ENCODE peak calls at places on chromosomes 6 and 20, in ten cellular contexts. G, M, F, E, A, T, Z, C, J and S are unnamed samples.
A peak's percentile ranks its signal among the peaks of the same experiment; 100 is the strongest.

GRCh38 chr6:36956111-36956820 is 1.7 kb downstream of the PI16 start:
- DNase-seq in A (no peak), F (no peak), J (peak; percentile 43), C (no peak), M (no peak), E (peak; percentile 44), T (no peak), Z (no peak), G (no peak), S (peak; percentile 84)

GRCh38 chr6:14635933-14636599 is 518.5 kb downstream of the CD83 start:
- DNase-seq in Z (no peak), E (no peak), F (no peak), T (no peak), C (no peak), G (no peak), J (no peak), M (no peak), A (no peak), S (peak; percentile 51)

GRCh38 chr20:24672181-24672880 is 202.9 kb downstream of the SYNDIG1 start:
- DNase-seq in A (no peak), M (no peak), J (no peak), G (no peak), T (no peak), F (no peak), Z (no peak), E (no peak), C (no peak), S (no peak)

GRCh38 chr6:48840896-48841295 is 622.2 kb downstream of the MMUT start:
- DNase-seq in E (no peak), G (no peak), T (no peak), M (no peak), A (no peak), C (no peak), F (no peak), J (no peak), Z (no peak), S (no peak)

GRCh38 chr20:18252597-18253451 is 35.5 kb upstream of the ZNF133 start:
- DNase-seq in T (no peak), J (no peak), C (no peak), G (no peak), F (no peak), Z (peak; percentile 51), E (no peak), A (peak; percentile 73), M (no peak), S (peak; percentile 16)

GRCh38 chr6:122491915-122492537 is 20.4 kb upstream of the SERINC1 start:
- DNase-seq in J (peak; percentile 70), Z (peak; percentile 62), M (peak; percentile 67), A (peak; percentile 62), G (no peak), F (no peak), C (peak; percentile 42), T (peak; percentile 13), E (peak; percentile 81), S (peak; percentile 79)

GRCh38 chr20:13857961-13858360 is 73.1 kb downstream of the NDUFAF5 start:
- DNase-seq in J (no peak), E (no peak), F (no peak), M (no peak), C (no peak), Z (no peak), G (no peak), A (no peak), T (no peak), S (no peak)

GRCh38 chr6:133890941-133891813 is 2.3 kb downstream of the TCF21 start:
- DNase-seq in G (peak; percentile 44), M (peak; percentile 39), C (peak; percentile 44), F (no peak), A (no peak), Z (peak; percentile 51), T (peak; percentile 71), E (peak; percentile 84), J (no peak), S (peak; percentile 31)

GRCh38 chr6:4395386-4395785 is 260.0 kb upstream of the ECI2 start:
- DNase-seq in M (no peak), A (no peak), Z (no peak), C (no peak), T (no peak), F (no peak), E (no peak), J (no peak), G (no peak), S (no peak)

GRCh38 chr6:1667012-1667804 is 57.5 kb downstream of the FOXC1 start:
- DNase-seq in Z (no peak), A (no peak), M (peak; percentile 97), E (no peak), C (no peak), G (no peak), J (no peak), T (no peak), F (no peak), S (peak; percentile 40)

GRCh38 chr6:147759088-147759487 is 250.6 kb downstream of the SAMD5 start:
- DNase-seq in F (no peak), G (no peak), M (peak; percentile 44), J (no peak), A (no peak), Z (no peak), E (no peak), T (no peak), C (no peak), S (no peak)

GRCh38 chr6:147525519-147526209 is 17.2 kb downstream of the SAMD5 start:
- DNase-seq in Z (no peak), J (no peak), C (no peak), A (no peak), M (no peak), E (no peak), G (no peak), T (no peak), F (no peak), S (no peak)

GRCh38 chr20:23122959-23123655 is 37.0 kb upstream of the CD93 start:
- DNase-seq in E (no peak), Z (no peak), F (no peak), T (no peak), C (no peak), A (no peak), J (peak; percentile 2), M (no peak), G (no peak), S (no peak)

GRCh38 chr6:146433881-146434741 is 109.5 kb upstream of the RAB32 start:
- DNase-seq in F (no peak), E (peak; percentile 76), G (peak; percentile 40), M (no peak), A (no peak), Z (peak; percentile 50), T (peak; percentile 64), C (no peak), J (peak; percentile 17), S (no peak)

GRCh38 chr20:25738198-25738597 is 41.5 kb upstream of the ZNF337 start:
- DNase-seq in C (no peak), J (no peak), T (no peak), G (no peak), A (no peak), F (no peak), M (peak; percentile 36), Z (no peak), E (no peak), S (no peak)

GRCh38 chr6:137829641-137830083 is 37.4 kb upstream of the TNFAIP3 start:
- DNase-seq in E (no peak), Z (no peak), C (no peak), G (no peak), M (peak; percentile 43), F (no peak), T (no peak), J (no peak), A (no peak), S (peak; percentile 70)

GRCh38 chr20:44203161-44203560 is 7.4 kb downstream of the OSER1 start:
- DNase-seq in C (no peak), M (peak; percentile 41), J (no peak), T (no peak), Z (no peak), E (no peak), A (no peak), F (no peak), G (peak; percentile 62), S (no peak)

GRCh38 chr6:125984311-125984710 is 2.0 kb upstream of the TRMT11 start:
- DNase-seq in F (no peak), Z (no peak), G (no peak), E (no peak), M (peak; percentile 83), J (no peak), T (no peak), A (no peak), C (no peak), S (peak; percentile 94)

GRCh38 chr6:53327017-53327395 is 21.7 kb downstream of the ELOVL5 start:
- DNase-seq in J (peak; percentile 35), Z (no peak), T (no peak), M (peak; percentile 24), E (no peak), A (no peak), G (no peak), F (no peak), C (no peak), S (no peak)

DNA sequence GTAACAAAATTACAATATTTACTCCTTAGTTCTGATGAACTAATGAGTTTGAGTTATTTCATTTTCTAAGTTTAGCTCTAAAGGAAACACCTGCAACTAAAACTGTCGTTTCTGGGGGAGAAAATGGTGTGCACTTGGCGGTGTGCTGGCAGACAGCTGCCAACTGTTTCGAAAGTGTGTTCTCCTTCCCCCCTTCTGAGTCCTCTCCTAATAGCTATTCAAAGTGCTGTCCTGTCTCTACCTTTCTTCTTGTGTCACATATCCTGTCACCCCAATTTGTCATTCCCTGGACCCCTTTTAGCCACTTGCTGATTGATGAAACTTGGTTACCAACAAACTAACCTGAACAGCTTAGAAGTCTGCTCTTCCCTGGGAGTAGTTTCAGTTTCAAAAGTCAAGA is 4.9 kb upstream of the UBE2J1 start:
- DNase-seq in F (no peak), E (no peak), G (no peak), T (no peak), A (no peak), J (no peak), Z (no peak), M (no peak), C (no peak), S (peak; percentile 30)
- H3K4me1 ChIP-seq in F (no peaks in the 10 kb centered on the region), E (peaks cover 3% of the 10 kb centered on the region), G (no peaks in the 10 kb centered on the region), T (peaks cover 27% of the 10 kb centered on the region), A (peaks cover 5% of the 10 kb centered on the region), J (peaks cover 11% of the 10 kb centered on the region), Z (peaks cover 7% of the 10 kb centered on the region), M (no peaks in the 10 kb centered on the region), C (peaks cover 1% of the 10 kb centered on the region), S (no peaks in the 10 kb centered on the region)

GRCh38 chr6:68777956-68778355 is 142.9 kb downstream of the ADGRB3 start:
- DNase-seq in J (peak; percentile 16), M (peak; percentile 2), T (no peak), Z (no peak), F (no peak), E (no peak), C (no peak), G (peak; percentile 12), A (no peak), S (no peak)
- H3K27ac ChIP-seq in J (no peak overlapping the region), M (no peak overlapping the region), T (no peak overlapping the region), Z (no peak overlapping the region), F (no peak overlapping the region), E (no peak overlapping the region), C (peak overlapping the region; percentile 29), G (no peak overlapping the region), A (no peak overlapping the region), S (no peak overlapping the region)

GRCh38 chr20:62558779-62559178 is 83.0 kb upstream of the GATA5 start:
- DNase-seq in G (peak; percentile 70), T (no peak), Z (no peak), M (no peak), C (peak; percentile 79), E (no peak), J (no peak), A (no peak), F (no peak), S (no peak)
- H3K4me1 ChIP-seq in G (peaks cover 55% of the 10 kb centered on the region), T (peaks cover 3% of the 10 kb centered on the region), Z (no peaks in the 10 kb centered on the region), M (no peaks in the 10 kb centered on the region), C (peaks cover 69% of the 10 kb centered on the region), E (no peaks in the 10 kb centered on the region), J (no peaks in the 10 kb centered on the region), A (peaks cover 2% of the 10 kb centered on the region), F (no peaks in the 10 kb centered on the region), S (no peaks in the 10 kb centered on the region)

GRCh38 chr6:99521557-99522286 is 6.5 kb upstream of the USP45 start:
- DNase-seq in A (no peak), M (peak; percentile 75), E (peak; percentile 75), J (peak; percentile 54), Z (no peak), G (peak; percentile 23), T (peak; percentile 50), C (no peak), F (no peak), S (no peak)
- H3K27ac ChIP-seq in A (peak overlapping the region; percentile 93), M (peak overlapping the region; percentile 96), E (peak overlapping the region; percentile 48), J (peak overlapping the region; percentile 89), Z (peak overlapping the region; percentile 93), G (peak overlapping the region; percentile 79), T (peak overlapping the region; percentile 51), C (peak overlapping the region; percentile 91), F (peak overlapping the region; percentile 95), S (peak overlapping the region; percentile 92)